ENCODE peak calls at places on chromosome 2, in ten cellular contexts. R is fibroblast of villous mesenchyme, S is T-helper 1 cell, C is NCI-H1092 treated with DMSO at 0.1 percent for 48 hours, D is astrocyte of the spinal cord, N is IMR-90, G is cardiac muscle cell, X is progenitor cell of endocrine pancreas, L is Right ventricle myocardium superior, T is islet precursor cell. H is an unnamed sample.

GRCh38 chr2:126932529-126932928 is 33.8 kb downstream of the TEX51 start:
- DNase-seq in G (no peak), N (no peak), X (no peak), C (no peak), L (no peak), R (peak), D (no peak), T (no peak), S (no peak), H (no peak)

GRCh38 chr2:23411752-23412431 is 26.9 kb downstream of the KLHL29 start:
- DNase-seq in T (peak), D (peak), S (no peak), X (no peak), C (no peak), G (no peak), R (peak), N (peak), L (no peak), H (peak)

GRCh38 chr2:127128508-127128907 is 21.6 kb upstream of the BIN1 start:
- DNase-seq in N (no peak), C (no peak), X (no peak), T (peak), D (no peak), S (no peak), R (no peak), G (peak), L (no peak), H (no peak)

GRCh38 chr2:128410758-128411215 is 92.1 kb upstream of the HS6ST1 start:
- DNase-seq in C (no peak), S (no peak), R (no peak), D (no peak), L (no peak), T (peak), G (no peak), X (no peak), N (no peak), H (no peak)

GRCh38 chr2:236352761-236353593 is 88.8 kb upstream of the ASB18 start:
- DNase-seq in R (peak), L (no peak), S (peak), G (peak), D (peak), C (peak), X (no peak), T (no peak), N (peak), H (peak)

GRCh38 chr2:167844714-167845530 is 402.5 kb downstream of the STK39 start:
- DNase-seq in T (peak), C (no peak), S (no peak), N (no peak), L (no peak), X (no peak), R (no peak), D (no peak), G (no peak), H (no peak)

GRCh38 chr2:153360239-153360638 is 118.3 kb downstream of the RPRM start:
- DNase-seq in L (no peak), G (peak), D (no peak), T (peak), N (no peak), S (no peak), X (no peak), C (no peak), R (no peak), H (no peak)

GRCh38 chr2:164719996-164720941 is 99.0 kb upstream of the GRB14 start:
- DNase-seq in T (peak), S (no peak), L (no peak), G (no peak), C (no peak), R (peak), X (no peak), D (peak), N (peak), H (peak)

GRCh38 chr2:18830962-18831361 is 241.6 kb upstream of the NT5C1B start:
- DNase-seq in S (no peak), N (no peak), X (no peak), L (no peak), C (no peak), R (peak), G (no peak), D (no peak), T (no peak), H (no peak)

GRCh38 chr2:223929575-223930001 is 15.5 kb downstream of the WDFY1 start:
- DNase-seq in S (no peak), R (peak), C (no peak), N (peak), D (no peak), T (no peak), L (no peak), X (no peak), G (no peak), H (no peak)

GRCh38 chr2:135585586-135585985 is 54.3 kb downstream of the R3HDM1 start:
- DNase-seq in N (peak), R (peak), D (no peak), G (no peak), C (no peak), S (no peak), L (no peak), X (no peak), T (no peak), H (peak)

GRCh38 chr2:102514061-102514785 is 41.2 kb downstream of the SLC9A4 start:
- DNase-seq in R (peak), N (peak), T (peak), G (no peak), C (no peak), L (no peak), X (no peak), S (no peak), D (peak), H (peak)

GRCh38 chr2:132255714-132256113 is 94.0 kb upstream of the ANKRD30BL start:
- DNase-seq in T (no peak), D (no peak), L (no peak), S (no peak), R (no peak), N (no peak), C (no peak), X (no peak), G (no peak), H (no peak)

GRCh38 chr2:217494572-217494971 is 508.2 kb downstream of the TNS1 start:
- DNase-seq in S (no peak), X (no peak), G (no peak), D (no peak), R (no peak), N (no peak), T (no peak), C (no peak), L (no peak), H (no peak)

GRCh38 chr2:43714164-43714563 is 37.9 kb upstream of the C1GALT1C1L start:
- DNase-seq in L (no peak), N (peak), X (no peak), G (no peak), T (no peak), D (no peak), C (no peak), R (peak), S (no peak), H (peak)

GRCh38 chr2:238868067-238868524 is 20.2 kb downstream of the TWIST2 start:
- DNase-seq in N (no peak), L (no peak), X (no peak), S (no peak), G (no peak), T (peak), C (no peak), R (no peak), D (peak), H (peak)